ENCODE peak calls at places on chromosomes 3 and 15, in eight cellular contexts. B is neuronal stem cell; J is CD8-positive, alpha-beta memory T cell; D is H1; A is CD4-positive, CD25-positive, alpha-beta regulatory T cell; O is IMR-90; K is tibial artery; Y is right cardiac atrium. E is an unnamed sample.

GRCh38 chr3:150721285-150722130 is 17.8 kb upstream of the ERICH6 start:
- DNase-seq in J (peak; percentile 51), B (peak; percentile 55), A (peak; percentile 76), K (no peak), D (no peak), O (peak; percentile 70), Y (no peak), E (no peak)

GRCh38 chr3:58044656-58045055 is 36.4 kb downstream of the FLNB start:
- DNase-seq in O (peak; percentile 36), A (no peak), D (no peak), J (no peak), B (no peak), Y (peak; percentile 65), K (no peak), E (no peak)

GRCh38 chr3:46086083-46086437 is 58.8 kb upstream of the XCR1 start:
- DNase-seq in D (no peak), O (no peak), J (no peak), K (no peak), B (no peak), Y (no peak), A (no peak), E (no peak)

GRCh38 chr3:126753191-126754160 is 49.4 kb downstream of the CHCHD6 start:
- DNase-seq in Y (no peak), O (peak; percentile 63), K (no peak), J (no peak), B (no peak), D (no peak), A (no peak), E (no peak)

GRCh38 chr3:178233371-178233770 is 302.9 kb upstream of the KCNMB2 start:
- DNase-seq in J (no peak), O (no peak), Y (no peak), K (no peak), D (no peak), B (no peak), A (no peak), E (no peak)

GRCh38 chr3:70703305-70704102 is 391.1 kb upstream of the MDFIC2 start:
- DNase-seq in Y (no peak), B (no peak), O (no peak), K (no peak), A (no peak), D (no peak), J (no peak), E (no peak)

GRCh38 chr3:132781922-132782321 is 59.7 kb upstream of the NPHP3 start:
- DNase-seq in J (no peak), B (no peak), O (no peak), Y (no peak), A (no peak), K (no peak), D (no peak), E (no peak)

GRCh38 chr3:128080323-128080898 is 28.2 kb downstream of the SEC61A1 start:
- DNase-seq in A (no peak), J (no peak), B (no peak), Y (no peak), O (peak; percentile 98), D (no peak), K (no peak), E (no peak)

GRCh38 chr3:53680026-53680425 is 166.2 kb downstream of the CHDH start:
- DNase-seq in Y (peak; percentile 89), D (no peak), K (no peak), A (no peak), B (no peak), J (no peak), O (peak; percentile 2), E (peak; percentile 36)

GRCh38 chr3:38354588-38355344 is 8.2 kb downstream of the XYLB start:
- DNase-seq in A (no peak), Y (no peak), J (no peak), B (no peak), K (no peak), O (peak; percentile 68), D (no peak), E (no peak)

GRCh38 chr3:119292666-119293065 is 1.5 kb upstream of the ARHGAP31 start:
- DNase-seq in D (no peak), K (no peak), O (no peak), J (no peak), B (no peak), A (no peak), Y (no peak), E (no peak)

GRCh38 chr3:48088056-48088748 is 72.0 kb upstream of the MAP4 start:
- DNase-seq in B (peak; percentile 30), K (no peak), D (peak; percentile 54), O (no peak), J (no peak), Y (no peak), A (no peak), E (peak; percentile 49)

GRCh38 chr15:45719490-45719889 is 84.7 kb downstream of the SQOR start:
- DNase-seq in D (no peak), B (no peak), Y (no peak), J (no peak), A (no peak), O (peak; percentile 7), K (no peak), E (no peak)

GRCh38 chr15:95684693-95685115 is 645.8 kb upstream of the NR2F2 start:
- DNase-seq in A (no peak), K (no peak), D (no peak), O (peak; percentile 93), J (no peak), B (no peak), Y (no peak), E (no peak)

GRCh38 chr3:112633757-112634156 is 7.2 kb downstream of the CCDC80 start:
- DNase-seq in D (no peak), O (no peak), J (no peak), K (no peak), B (no peak), A (no peak), Y (no peak), E (no peak)

GRCh38 chr15:83786336-83786735 is 132.4 kb downstream of the ADAMTSL3 start:
- DNase-seq in Y (no peak), D (no peak), O (no peak), K (no peak), J (no peak), A (no peak), B (no peak), E (no peak)

GRCh38 chr3:58092516-58092915 is 84.3 kb downstream of the FLNB start:
- DNase-seq in K (no peak), Y (no peak), D (no peak), B (no peak), A (no peak), O (peak; percentile 21), J (no peak), E (no peak)

GRCh38 chr3:196528639-196529233 is 13.6 kb upstream of the SMCO1 start:
- DNase-seq in K (peak; percentile 70), A (peak; percentile 64), B (peak; percentile 67), D (peak; percentile 98), J (peak; percentile 73), Y (peak; percentile 88), O (peak; percentile 26), E (peak; percentile 82)

GRCh38 chr3:24161841-24162240 is 216.8 kb downstream of the NR1D2 start:
- DNase-seq in B (no peak), D (no peak), J (no peak), K (no peak), O (peak; percentile 12), A (no peak), Y (no peak), E (no peak)

GRCh38 chr3:177578488-177578887 is 381.2 kb upstream of the TBL1XR1 start:
- DNase-seq in K (no peak), O (no peak), J (no peak), B (no peak), A (no peak), Y (no peak), D (no peak), E (no peak)

GRCh38 chr15:70702584-70702983 is 60.8 kb downstream of the UACA start:
- DNase-seq in D (no peak), A (no peak), J (no peak), Y (no peak), O (no peak), K (no peak), B (no peak), E (no peak)

GRCh38 chr3:45537960-45538640 is 56.5 kb upstream of the LIMD1 start:
- DNase-seq in J (no peak), Y (peak; percentile 74), A (no peak), O (peak; percentile 60), K (no peak), D (no peak), B (no peak), E (no peak)

GRCh38 chr3:195403244-195403643 is 39.6 kb downstream of the ACAP2 start:
- DNase-seq in K (no peak), J (no peak), Y (no peak), D (no peak), A (no peak), O (no peak), B (no peak), E (no peak)

GRCh38 chr3:53254190-53254809 is 1.5 kb downstream of the TKT start:
- DNase-seq in K (no peak), A (no peak), B (no peak), D (no peak), J (no peak), O (no peak), Y (no peak), E (no peak)

GRCh38 chr3:186974824-186975281 is 44.5 kb downstream of the ST6GAL1 start:
- DNase-seq in O (no peak), D (no peak), A (no peak), K (no peak), B (no peak), Y (no peak), J (no peak), E (no peak)
- H3K4me1 ChIP-seq in O (no peaks in the 10 kb centered on the region), D (peaks cover 5% of the 10 kb centered on the region), A (no peaks in the 10 kb centered on the region), K (peaks cover 68% of the 10 kb centered on the region), B (peaks cover 7% of the 10 kb centered on the region), Y (peaks cover 16% of the 10 kb centered on the region), J (peaks cover 1% of the 10 kb centered on the region), E (peaks cover 6% of the 10 kb centered on the region)

DNA sequence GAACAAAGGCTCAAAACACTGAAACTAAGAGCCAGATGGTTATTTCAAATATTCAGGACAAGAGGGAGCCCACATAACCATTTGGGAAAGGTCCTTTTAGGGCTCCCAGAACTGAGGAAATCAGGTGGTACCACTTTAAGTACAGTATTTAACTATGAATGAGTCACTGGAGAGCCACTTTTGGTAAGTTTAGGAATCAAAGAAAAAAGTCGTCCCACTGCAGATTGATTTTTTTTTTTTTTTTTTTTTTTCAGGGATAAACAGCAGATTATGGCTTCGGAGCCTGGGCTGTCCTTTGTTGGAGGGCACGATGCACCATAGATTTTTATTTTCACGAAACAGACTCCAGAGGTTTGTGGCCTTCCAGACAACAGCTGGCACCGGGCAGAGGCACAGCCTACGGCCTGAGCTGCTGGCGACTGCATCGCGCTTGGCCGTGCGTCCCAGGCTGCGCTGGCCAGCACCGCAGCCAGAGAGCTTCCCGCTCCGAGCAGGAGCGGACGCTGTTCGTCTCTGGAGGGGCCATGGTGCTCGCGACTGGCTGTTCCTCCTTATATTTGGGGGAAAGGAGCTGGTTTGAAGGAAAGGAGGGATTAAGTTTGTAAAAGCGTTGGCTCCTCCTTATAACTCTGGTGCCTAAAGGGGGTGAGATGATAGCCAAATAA is 152.8 kb upstream of the GOLIM4 start:
- DNase-seq in O (peak; percentile 47), A (no peak), B (peak; percentile 57), K (no peak), Y (peak; percentile 69), J (no peak), D (peak; percentile 65), E (peak; percentile 14)
- H3K4me3 ChIP-seq in O (peak overlapping the region; percentile 69), A (no peak overlapping the region), B (peak overlapping the region; percentile 98), K (peak overlapping the region; percentile 52), Y (peak overlapping the region; percentile 49), J (no peak overlapping the region), D (peak overlapping the region; percentile 82), E (peak overlapping the region; percentile 45)

GRCh38 chr15:67106764-67107013 is 41.3 kb downstream of the SMAD3 start:
- DNase-seq in J (no peak), D (no peak), Y (no peak), O (no peak), B (no peak), A (no peak), K (no peak), E (no peak)
- H3K4me1 ChIP-seq in J (peaks cover 88% of the 10 kb centered on the region), D (no peaks in the 10 kb centered on the region), Y (peaks cover 57% of the 10 kb centered on the region), O (peaks cover 70% of the 10 kb centered on the region), B (peaks cover 27% of the 10 kb centered on the region), A (peaks cover 92% of the 10 kb centered on the region), K (peaks cover 55% of the 10 kb centered on the region), E (peaks cover 2% of the 10 kb centered on the region)

GRCh38 chr3:42345811-42346210 is 64.6 kb downstream of the LYZL4 start:
- DNase-seq in D (no peak), B (no peak), A (no peak), Y (no peak), K (no peak), O (no peak), J (peak; percentile 33), E (no peak)
- H3K4me3 ChIP-seq in D (no peak overlapping the region), B (no peak overlapping the region), A (peak overlapping the region; percentile 51), Y (no peak overlapping the region), K (no peak overlapping the region), O (no peak overlapping the region), J (no peak overlapping the region), E (no peak overlapping the region)

E was measured in BE2C.